ENCODE peak calls at places on chromosomes 1 and 21, in six cellular contexts. B is activated naive CD4-positive, alpha-beta T cell treated with anti-CD3 and anti-CD28 coated beads, Interleukin-2, amount 10 ng/mL, durations not matched to agents 7 days and 5 days; Q is astrocyte; G is small intestine; H is stimulated activated CD4-positive, alpha-beta T cell treated with anti-CD3 and anti-CD28 coated beads, Interleukin-15, amount 100 ng/mL, for 24 hours; Z is fibroblast of gingiva. M is an unnamed sample.

GRCh38 chr1:19974822-19975416 is 4.5 kb downstream of the PLA2G2A start:
- DNase-seq in B (peak), Q (peak), G (peak), H (peak), Z (peak), M (no peak)

GRCh38 chr1:25544819-25545218 is 1.4 kb downstream of the LDLRAP1 start:
- DNase-seq in B (no peak), Q (no peak), G (peak), H (no peak), Z (peak), M (no peak)

GRCh38 chr21:43021756-43022600 is 47.6 kb downstream of the PKNOX1 start:
- DNase-seq in B (no peak), Q (no peak), G (no peak), H (no peak), Z (no peak), M (no peak)

GRCh38 chr1:38102576-38102975 is 56.0 kb upstream of the POU3F1 start:
- DNase-seq in B (no peak), Q (no peak), G (no peak), H (no peak), Z (no peak), M (no peak)

GRCh38 chr1:33088119-33088906 is 7.4 kb downstream of the AZIN2 start:
- DNase-seq in B (peak), Q (no peak), G (no peak), H (no peak), Z (no peak), M (no peak)

GRCh38 chr1:188188317-188188716 is 1359.6 kb downstream of the PLA2G4A start:
- DNase-seq in B (no peak), Q (no peak), G (no peak), H (no peak), Z (no peak), M (no peak)

GRCh38 chr1:231039161-231040018 is 664 bp downstream of the FAM89A start:
- DNase-seq in B (peak), Q (peak), G (peak), H (peak), Z (peak), M (peak)

GRCh38 chr1:165895451-165895871 is 68.0 kb downstream of the UCK2 start:
- DNase-seq in B (no peak), Q (peak), G (no peak), H (no peak), Z (peak), M (no peak)

GRCh38 chr1:192732787-192733186 is 76.1 kb upstream of the RGS2 start:
- DNase-seq in B (no peak), Q (no peak), G (no peak), H (no peak), Z (no peak), M (no peak)

GRCh38 chr1:79587229-79587628 is 580.7 kb upstream of the ADGRL4 start:
- DNase-seq in B (no peak), Q (no peak), G (no peak), H (no peak), Z (no peak), M (no peak)

GRCh38 chr1:60145746-60146145 is 72.2 kb upstream of the C1orf87 start:
- DNase-seq in B (no peak), Q (no peak), G (no peak), H (no peak), Z (peak), M (no peak)

GRCh38 chr1:17027403-17027802 is 15.7 kb upstream of the ATP13A2 start:
- DNase-seq in B (no peak), Q (no peak), G (no peak), H (no peak), Z (peak), M (no peak)

GRCh38 chr21:41460578-41461527 is 34.8 kb downstream of the MX1 start:
- DNase-seq in B (peak), Q (no peak), G (peak), H (peak), Z (peak), M (peak)

GRCh38 chr1:209484429-209484828 is 99.1 kb upstream of the CAMK1G start:
- DNase-seq in B (no peak), Q (no peak), G (no peak), H (no peak), Z (no peak), M (no peak)

GRCh38 chr1:30133414-30134055 is 589.9 kb downstream of the MATN1 start:
- DNase-seq in B (no peak), Q (no peak), G (no peak), H (no peak), Z (no peak), M (no peak)